ENCODE peak calls at places on chromosomes 2 and 18, in four cellular contexts. One of them, this sample, is unnamed.

GRCh38 chr2:1972948-1973347 is 228.6 kb upstream of the PXDN start:
- DNase-seq in GM12878: no peak
- DNase-seq in HepG2: no peak
- DNase-seq in K562: no peak
- DNase-seq in this sample: no peak

GRCh38 chr18:41862921-41863320 is 92.1 kb upstream of the PIK3C3 start:
- DNase-seq in GM12878: no peak
- DNase-seq in HepG2: no peak
- DNase-seq in K562: no peak
- DNase-seq in this sample: no peak

GRCh38 chr18:44818148-44818547 is 137.5 kb downstream of the SETBP1 start:
- DNase-seq in GM12878: no peak
- DNase-seq in HepG2: no peak
- DNase-seq in K562: no peak
- DNase-seq in this sample: no peak

GRCh38 chr2:182915369-182916326 is 49.2 kb upstream of the FRZB start:
- DNase-seq in GM12878: no peak
- DNase-seq in HepG2: no peak
- DNase-seq in K562: no peak
- DNase-seq in this sample: no peak

GRCh38 chr2:71545572-71546274 is 92.4 kb downstream of the DYSF start:
- DNase-seq in GM12878: no peak
- DNase-seq in HepG2: peak; percentile 64
- DNase-seq in K562: peak; percentile 74
- DNase-seq in this sample: peak; percentile 69

GRCh38 chr2:7269993-7270392 is 352.8 kb downstream of the RNF144A start:
- DNase-seq in GM12878: no peak
- DNase-seq in HepG2: no peak
- DNase-seq in K562: no peak
- DNase-seq in this sample: no peak

GRCh38 chr18:967037-967576 is 62.4 kb downstream of the ADCYAP1 start:
- DNase-seq in GM12878: no peak
- DNase-seq in HepG2: no peak
- DNase-seq in K562: peak; percentile 65
- DNase-seq in this sample: no peak

GRCh38 chr2:70901235-70902066 is 34.2 kb upstream of the ATP6V1B1 start:
- DNase-seq in GM12878: no peak
- DNase-seq in HepG2: no peak
- DNase-seq in K562: no peak
- DNase-seq in this sample: peak; percentile 69

GRCh38 chr18:80232710-80233109 is 14.6 kb downstream of the PARD6G start:
- DNase-seq in GM12878: no peak
- DNase-seq in HepG2: no peak
- DNase-seq in K562: no peak
- DNase-seq in this sample: no peak

GRCh38 chr2:36655456-36655855 is 41.1 kb upstream of the VIT start:
- DNase-seq in GM12878: no peak
- DNase-seq in HepG2: no peak
- DNase-seq in K562: no peak
- DNase-seq in this sample: no peak

GRCh38 chr2:205451901-205452300 is 230.4 kb upstream of the NRP2 start:
- DNase-seq in GM12878: no peak
- DNase-seq in HepG2: no peak
- DNase-seq in K562: no peak
- DNase-seq in this sample: no peak

DNA sequence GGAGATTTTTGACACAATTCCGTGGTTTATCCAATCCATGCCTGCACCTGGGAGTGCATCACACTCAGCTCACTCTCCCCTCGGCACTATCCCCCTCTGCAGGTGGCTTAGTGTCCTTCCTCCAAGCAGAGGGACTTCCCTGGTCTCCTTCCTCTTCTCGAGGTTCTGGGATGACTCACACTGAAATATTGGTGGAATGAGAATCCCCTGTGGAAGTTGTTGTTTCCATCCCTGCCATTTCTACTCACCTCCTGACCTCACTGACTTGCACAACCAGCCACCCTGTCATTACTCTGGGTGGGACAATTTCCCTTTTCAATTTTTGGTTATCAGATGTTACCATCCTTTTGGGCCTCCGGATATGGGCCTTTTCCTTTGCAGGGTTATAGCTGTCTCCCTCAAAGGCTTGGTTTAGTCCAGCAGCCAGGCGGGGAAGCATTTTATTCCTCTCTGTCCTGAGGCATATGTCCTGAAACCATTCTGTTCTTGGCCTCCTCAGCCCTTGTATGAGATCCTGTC is 59.9 kb downstream of the PTPRM start:
- DNase-seq in GM12878: no peak
- DNase-seq in HepG2: peak; percentile 93
- DNase-seq in K562: no peak
- DNase-seq in this sample: no peak
- TF ChIP-seq TCF7 in GM12878: no peak
- TF ChIP-seq TCF7 in HepG2: no peak
- TF ChIP-seq TCF7 in K562: no peak
- TF ChIP-seq TCF7 in this sample: no peak

GRCh38 chr2:233422649-233423435 is 68.5 kb downstream of the DGKD start:
- DNase-seq in GM12878: no peak
- DNase-seq in HepG2: no peak
- DNase-seq in K562: no peak
- DNase-seq in this sample: no peak

GRCh38 chr2:233423436-233423860 is 69.2 kb downstream of the DGKD start:
- DNase-seq in GM12878: no peak
- DNase-seq in HepG2: no peak
- DNase-seq in K562: no peak
- DNase-seq in this sample: no peak

GRCh38 chr2:233421091-233421816 is 67.0 kb downstream of the DGKD start:
- DNase-seq in GM12878: no peak
- DNase-seq in HepG2: no peak
- DNase-seq in K562: no peak
- DNase-seq in this sample: no peak

GRCh38 chr2:233424028-233424951 is 70.0 kb downstream of the DGKD start:
- DNase-seq in GM12878: no peak
- DNase-seq in HepG2: no peak
- DNase-seq in K562: no peak
- DNase-seq in this sample: no peak

DNA sequence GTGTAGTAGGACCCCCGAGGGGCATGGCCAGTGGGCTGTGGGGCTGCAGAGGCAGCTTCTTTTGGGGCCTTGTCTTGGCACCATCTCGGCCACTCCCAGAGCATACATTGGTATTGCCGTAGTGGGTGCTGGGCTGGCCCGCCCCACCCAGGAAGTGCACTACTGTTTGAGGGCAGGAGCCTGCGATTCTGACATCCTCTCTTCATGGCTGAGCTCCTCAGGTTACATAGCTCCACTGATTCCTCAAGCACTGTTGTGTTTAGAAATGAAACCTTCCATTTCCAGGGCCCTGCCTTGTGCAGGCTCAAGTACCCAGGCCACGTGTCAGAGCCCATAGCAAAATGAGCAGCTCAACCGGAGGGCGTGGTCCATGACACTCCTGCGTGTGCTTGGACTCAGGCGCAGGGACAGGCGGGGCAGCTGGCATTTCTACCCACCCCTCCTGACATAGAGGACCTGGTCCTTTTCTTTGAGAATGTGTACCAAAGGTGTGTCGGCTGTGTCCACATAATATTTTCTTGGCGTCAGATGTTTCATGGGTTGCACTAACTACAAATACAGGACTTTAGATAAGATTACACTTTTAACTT is 67.9 kb downstream of the DGKD start:
- DNase-seq in GM12878: peak; percentile 66
- DNase-seq in HepG2: no peak
- DNase-seq in K562: peak; percentile 38
- DNase-seq in this sample: no peak
- TF ChIP-seq TCF7 in GM12878: no peak
- TF ChIP-seq TCF7 in HepG2: no peak
- TF ChIP-seq TCF7 in K562: no peak
- TF ChIP-seq TCF7 in this sample: no peak

GRCh38 chr2:160207804-160208661 is 8.0 kb upstream of the ITGB6 start:
- DNase-seq in GM12878: peak; percentile 26
- DNase-seq in HepG2: peak; percentile 70
- DNase-seq in K562: no peak
- DNase-seq in this sample: no peak

GRCh38 chr2:160209457-160209856 is 9.4 kb upstream of the ITGB6 start:
- DNase-seq in GM12878: peak; percentile 37
- DNase-seq in HepG2: no peak
- DNase-seq in K562: no peak
- DNase-seq in this sample: no peak

GRCh38 chr2:160213511-160213910 is 13.4 kb upstream of the ITGB6 start:
- DNase-seq in GM12878: no peak
- DNase-seq in HepG2: no peak
- DNase-seq in K562: no peak
- DNase-seq in this sample: no peak

GRCh38 chr2:160208662-160209229 is 8.7 kb upstream of the ITGB6 start:
- DNase-seq in GM12878: no peak
- DNase-seq in HepG2: no peak
- DNase-seq in K562: no peak
- DNase-seq in this sample: no peak

GRCh38 chr2:160210599-160211138 is 10.6 kb upstream of the ITGB6 start:
- DNase-seq in GM12878: peak; percentile 75
- DNase-seq in HepG2: peak; percentile 60
- DNase-seq in K562: peak; percentile 67
- DNase-seq in this sample: peak; percentile 86
- TF ChIP-seq TCF7 in GM12878: no peak
- TF ChIP-seq TCF7 in HepG2: no peak
- TF ChIP-seq TCF7 in K562: no peak
- TF ChIP-seq TCF7 in this sample: no peak

GRCh38 chr2:127039387-127040031 is 67.4 kb downstream of the BIN1 start:
- DNase-seq in GM12878: peak; percentile 44
- DNase-seq in HepG2: no peak
- DNase-seq in K562: no peak
- DNase-seq in this sample: no peak
- TF ChIP-seq TCF7 in GM12878: no peak
- TF ChIP-seq TCF7 in HepG2: no peak
- TF ChIP-seq TCF7 in K562: no peak
- TF ChIP-seq TCF7 in this sample: no peak

GRCh38 chr2:210318891-210319290 is 3.9 kb upstream of the MYL1 start:
- DNase-seq in GM12878: no peak
- DNase-seq in HepG2: no peak
- DNase-seq in K562: no peak
- DNase-seq in this sample: no peak
- TF ChIP-seq TCF7 in GM12878: no peak
- TF ChIP-seq TCF7 in HepG2: no peak
- TF ChIP-seq TCF7 in K562: no peak
- TF ChIP-seq TCF7 in this sample: no peak

DNA sequence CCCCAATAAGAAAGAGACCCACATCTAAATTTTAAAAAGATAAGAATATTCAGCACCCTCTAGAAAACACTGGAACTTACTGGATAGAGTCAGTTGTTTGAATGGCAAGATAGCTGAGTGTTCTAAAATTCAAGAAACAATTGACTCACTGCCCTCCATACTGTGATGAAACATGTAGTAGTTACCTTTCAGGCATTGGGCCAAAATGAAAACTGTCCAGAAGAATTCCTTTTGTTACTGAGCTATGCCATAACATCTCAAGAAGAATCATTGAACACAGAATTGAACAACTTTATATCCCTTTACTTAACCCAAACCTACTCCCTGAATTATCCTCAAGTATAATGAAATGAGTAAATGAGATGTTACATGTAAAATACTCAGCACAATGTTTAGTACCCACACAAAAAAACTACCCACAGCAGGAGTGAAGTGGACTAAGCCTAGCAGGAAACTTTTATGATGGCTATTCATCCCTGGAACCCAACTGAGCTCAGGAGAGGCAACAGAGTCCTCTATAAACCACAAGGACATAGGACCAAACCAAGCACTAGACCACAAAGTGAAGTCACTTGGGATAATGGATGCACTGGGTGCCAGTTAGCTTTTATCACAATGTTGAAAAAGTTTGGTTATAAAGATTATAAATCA is 32.7 kb downstream of the RBM43 start:
- DNase-seq in GM12878: no peak
- DNase-seq in HepG2: no peak
- DNase-seq in K562: no peak
- DNase-seq in this sample: no peak
- TF ChIP-seq TCF7 in GM12878: no peak
- TF ChIP-seq TCF7 in HepG2: no peak
- TF ChIP-seq TCF7 in K562: no peak
- TF ChIP-seq TCF7 in this sample: no peak

GRCh38 chr2:148813603-148814065 is 61.4 kb upstream of the KIF5C start:
- DNase-seq in GM12878: peak; percentile 76
- DNase-seq in HepG2: no peak
- DNase-seq in K562: peak; percentile 50
- DNase-seq in this sample: peak; percentile 93
- TF ChIP-seq TCF7 in GM12878: no peak
- TF ChIP-seq TCF7 in HepG2: no peak
- TF ChIP-seq TCF7 in K562: no peak
- TF ChIP-seq TCF7 in this sample: no peak

GRCh38 chr2:98148968-98149697 is 62.2 kb downstream of the VWA3B start:
- DNase-seq in GM12878: no peak
- DNase-seq in HepG2: peak; percentile 71
- DNase-seq in K562: peak; percentile 37
- DNase-seq in this sample: no peak
- TF ChIP-seq TCF7 in GM12878: no peak
- TF ChIP-seq TCF7 in HepG2: no peak
- TF ChIP-seq TCF7 in K562: no peak
- TF ChIP-seq TCF7 in this sample: no peak

DNA sequence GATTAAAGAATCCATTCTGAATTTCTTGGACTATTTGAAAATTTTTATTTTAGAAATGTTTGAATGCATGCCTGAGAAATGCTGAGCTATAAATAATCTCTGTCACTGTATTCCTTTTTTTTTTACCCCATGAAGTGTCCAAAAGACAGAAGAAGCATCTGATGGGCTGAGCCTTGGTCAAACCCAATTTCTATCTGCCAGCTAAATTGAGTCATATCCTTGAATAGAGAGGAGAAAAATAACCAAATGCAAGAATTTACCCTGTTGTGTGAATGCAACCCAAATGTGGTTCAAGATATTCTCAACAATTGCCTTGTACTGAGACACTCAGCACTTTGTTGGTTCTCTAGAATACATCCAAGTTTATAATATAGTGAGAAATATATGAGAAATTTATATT is 223.5 kb downstream of the UBE2E3 start:
- DNase-seq in GM12878: no peak
- DNase-seq in HepG2: no peak
- DNase-seq in K562: no peak
- DNase-seq in this sample: no peak
- TF ChIP-seq TCF7 in GM12878: no peak
- TF ChIP-seq TCF7 in HepG2: no peak
- TF ChIP-seq TCF7 in K562: no peak
- TF ChIP-seq TCF7 in this sample: no peak

This sample was measured in WTC11.